ENCODE peak calls at places on chromosomes 11 and 22, in eight cellular contexts. J is bronchial epithelial cell; F is sigmoid colon; B is breast epithelium; D is AG09309; M is endodermal cell; N is AG04450; S is CD8-positive, alpha-beta T cell. Z is an unnamed sample.

GRCh38 chr22:40396882-40397281 is 26.5 kb downstream of the SGSM3 start:
- DNase-seq in D (no peak), J (peak), F (no peak), M (peak), S (no peak), N (peak), B (peak), Z (peak)

GRCh38 chr11:97019305-97019704 is 629.5 kb downstream of the JRKL start:
- DNase-seq in M (no peak), B (no peak), N (no peak), F (no peak), D (no peak), J (no peak), S (no peak), Z (no peak)

GRCh38 chr22:22394589-22394988 is 114.0 kb downstream of the ZNF280B start:
- DNase-seq in D (no peak), M (peak), J (no peak), N (no peak), F (no peak), S (no peak), B (no peak), Z (no peak)

GRCh38 chr22:43013355-43014061 is 1.4 kb downstream of the PACSIN2 start:
- DNase-seq in J (no peak), M (no peak), B (peak), D (no peak), F (no peak), N (no peak), S (no peak), Z (peak)

GRCh38 chr11:115919341-115920086 is 415.3 kb upstream of the CADM1 start:
- DNase-seq in B (no peak), F (no peak), S (no peak), J (peak), D (no peak), N (no peak), M (no peak), Z (no peak)

GRCh38 chr11:115501895-115502589 is 2.2 kb downstream of the CADM1 start:
- DNase-seq in N (no peak), D (no peak), B (no peak), F (no peak), S (no peak), M (no peak), J (peak), Z (no peak)

GRCh38 chr11:34263462-34264186 is 94.2 kb downstream of the ABTB2 start:
- DNase-seq in F (peak), J (peak), B (peak), M (peak), D (peak), N (peak), S (no peak), Z (peak)

GRCh38 chr11:2445948-2446551 is 1.2 kb downstream of the KCNQ1 start:
- DNase-seq in M (no peak), S (no peak), F (no peak), D (no peak), B (no peak), J (no peak), N (no peak), Z (no peak)

DNA sequence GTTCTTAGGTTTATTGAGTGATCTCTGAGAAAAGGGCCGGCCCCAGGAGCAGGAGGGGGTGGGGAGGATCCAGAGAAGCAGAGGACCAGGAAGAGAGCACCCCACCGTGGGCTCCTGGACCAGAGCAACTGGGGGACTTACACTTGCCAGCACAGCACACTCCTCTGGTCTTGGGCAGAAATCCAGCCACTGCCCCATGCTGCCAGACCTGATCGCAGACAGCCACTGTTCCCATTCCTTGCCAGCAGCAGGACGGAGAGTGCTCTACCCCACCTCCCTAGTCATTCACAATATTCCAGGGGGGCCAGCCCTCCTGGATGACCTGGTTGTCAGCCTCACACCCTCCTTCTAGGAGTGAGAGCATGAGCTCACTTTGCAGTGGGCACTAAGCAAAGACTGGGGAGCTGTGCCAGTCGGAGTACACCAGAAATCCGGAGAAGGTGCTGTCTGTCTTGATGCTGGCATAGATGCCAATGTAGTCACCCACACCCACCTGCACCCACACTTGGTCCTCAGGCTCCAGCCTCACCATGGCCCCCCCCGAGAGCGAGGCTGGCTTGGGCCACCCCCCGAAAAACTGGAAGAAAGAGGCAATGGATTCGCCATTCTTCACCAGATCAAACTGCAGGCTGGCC is 1.6 kb downstream of the C1QTNF5 start:
- DNase-seq in D (no peak), S (no peak), F (no peak), J (no peak), N (no peak), B (no peak), M (peak), Z (no peak)
- H3K4me3 ChIP-seq in D (peak), S (no peak), F (peak), J (no peak), N (peak), B (peak), M (no peak), Z (no peak)

GRCh38 chr22:50196256-50196655 is 4.6 kb upstream of the SELENOO start:
- DNase-seq in D (no peak), J (no peak), F (no peak), N (no peak), B (no peak), M (no peak), S (no peak), Z (no peak)
- TF ChIP-seq CTCF in D (no peak), J (no peak), F (no peak), N (no peak), B (no peak), M (no peak), S (no peak), Z (no peak)

GRCh38 chr11:9604134-9604533 is 30.7 kb downstream of the WEE1 start:
- DNase-seq in F (no peak), D (no peak), N (no peak), J (no peak), S (no peak), M (peak), B (no peak), Z (no peak)

GRCh38 chr11:9607511-9607899 is 34.0 kb downstream of the WEE1 start:
- DNase-seq in B (no peak), N (no peak), S (no peak), J (no peak), F (no peak), M (peak), D (no peak), Z (no peak)

GRCh38 chr11:9606799-9607510 is 33.5 kb downstream of the WEE1 start:
- DNase-seq in F (no peak), N (no peak), M (peak), J (no peak), D (no peak), S (no peak), B (no peak), Z (no peak)

GRCh38 chr11:9609002-9609759 is 35.7 kb downstream of the WEE1 start:
- DNase-seq in J (no peak), F (no peak), S (no peak), D (no peak), N (no peak), M (peak), B (no peak), Z (no peak)

GRCh38 chr11:9605742-9606141 is 32.3 kb downstream of the WEE1 start:
- DNase-seq in B (no peak), S (no peak), J (no peak), D (no peak), F (no peak), N (no peak), M (no peak), Z (no peak)
- H3K4me3 ChIP-seq in B (no peak), S (no peak), J (no peak), D (no peak), F (no peak), N (no peak), M (no peak), Z (no peak)

DNA sequence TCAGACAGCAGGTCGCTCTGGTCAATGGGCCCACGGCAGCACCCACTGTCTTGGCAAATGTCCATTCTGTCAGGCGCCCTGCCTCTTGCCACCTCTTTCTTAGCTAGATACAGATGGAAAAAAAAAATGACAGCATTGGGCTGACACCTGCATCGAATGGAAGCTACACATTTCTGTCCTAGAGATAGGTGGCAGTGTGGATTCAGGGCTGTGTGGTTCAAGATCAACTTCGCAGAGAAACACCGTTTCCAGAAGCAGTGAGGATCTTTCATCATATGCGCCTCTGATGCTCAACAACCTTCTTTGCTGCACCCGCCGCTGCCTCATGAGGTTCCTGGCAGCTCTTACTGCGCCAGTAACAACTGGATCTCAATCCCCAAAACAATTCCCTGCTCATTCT is 236.3 kb downstream of the KIRREL3 start:
- DNase-seq in M (no peak), B (no peak), J (no peak), S (no peak), F (no peak), D (no peak), N (no peak), Z (no peak)
- TF ChIP-seq CTCF in M (peak), B (no peak), J (no peak), S (no peak), F (no peak), D (peak), N (peak), Z (no peak)

Z was measured in fibroblast of mammary gland.